ENCODE peak calls at places on chromosomes 6 and 20, in ten cellular contexts. Y, T, U, O, Q, V, K, D, J and B are unnamed samples.

GRCh38 chr6:46781478-46782378 is 11.5 kb upstream of the MEP1A start:
- DNase-seq in Q (peak), O (peak), D (no peak), K (peak), V (peak), Y (peak), T (peak), U (peak), J (no peak), B (peak)

GRCh38 chr6:35258858-35259193 is 709 bp upstream of the ZNF76 start:
- DNase-seq in D (no peak), Q (peak), O (no peak), T (no peak), V (no peak), U (peak), Y (no peak), K (no peak), J (no peak), B (peak)

GRCh38 chr20:9059931-9060330 is 9.0 kb upstream of the PLCB4 start:
- DNase-seq in V (no peak), Q (no peak), K (no peak), Y (no peak), O (no peak), U (no peak), D (no peak), J (no peak), T (no peak), B (no peak)

GRCh38 chr6:156824142-156824541 is 47.0 kb downstream of the ARID1B start:
- DNase-seq in J (no peak), O (no peak), U (no peak), Q (no peak), D (no peak), K (no peak), Y (no peak), V (no peak), T (no peak), B (no peak)

GRCh38 chr6:135185483-135185882 is 4.4 kb downstream of the MYB start:
- DNase-seq in Q (no peak), D (no peak), J (no peak), O (no peak), K (no peak), V (no peak), U (no peak), T (no peak), Y (no peak), B (no peak)

GRCh38 chr20:42714298-42715141 is 475.2 kb downstream of the PTPRT start:
- DNase-seq in O (peak), Y (no peak), Q (no peak), U (no peak), K (no peak), J (no peak), T (peak), D (no peak), V (no peak), B (no peak)

GRCh38 chr20:37899105-37900045 is 3.6 kb upstream of the VSTM2L start:
- DNase-seq in Y (no peak), O (no peak), T (no peak), V (no peak), J (no peak), U (no peak), K (no peak), Q (no peak), D (no peak), B (no peak)

GRCh38 chr6:170281331-170282292 is 9.3 kb downstream of the DLL1 start:
- DNase-seq in U (no peak), T (no peak), V (no peak), D (no peak), O (no peak), Y (no peak), Q (peak), J (no peak), K (no peak), B (no peak)

GRCh38 chr6:130027948-130028347 is 9.6 kb downstream of the L3MBTL3 start:
- DNase-seq in V (peak), Y (no peak), K (no peak), J (no peak), O (no peak), Q (no peak), T (no peak), D (no peak), U (no peak), B (no peak)

GRCh38 chr20:46063151-46063550 is 26.6 kb downstream of the NCOA5 start:
- DNase-seq in V (no peak), T (no peak), D (no peak), O (no peak), Q (peak), U (no peak), J (no peak), K (no peak), Y (no peak), B (no peak)

GRCh38 chr20:20664795-20665194 is 47.6 kb downstream of the RALGAPA2 start:
- DNase-seq in Y (no peak), Q (no peak), U (no peak), K (no peak), O (no peak), J (no peak), V (peak), D (no peak), T (peak), B (no peak)

GRCh38 chr20:54643761-54644160 is 168.4 kb downstream of the DOK5 start:
- DNase-seq in D (no peak), J (peak), U (no peak), O (no peak), Q (no peak), V (no peak), Y (no peak), T (peak), K (no peak), B (no peak)

GRCh38 chr20:62174870-62175624 is 7.8 kb upstream of the MTG2 start:
- DNase-seq in K (no peak), J (no peak), U (no peak), T (no peak), V (no peak), O (no peak), D (no peak), Q (no peak), Y (no peak), B (no peak)

GRCh38 chr20:56859751-56860366 is 230.8 kb downstream of the TFAP2C start:
- DNase-seq in V (no peak), U (no peak), Q (no peak), T (no peak), J (no peak), O (no peak), K (no peak), Y (no peak), D (peak), B (no peak)

GRCh38 chr6:2480267-2480966 is 235.0 kb upstream of the GMDS start:
- DNase-seq in U (no peak), V (no peak), K (no peak), Q (no peak), D (no peak), O (no peak), Y (no peak), J (no peak), T (no peak), B (no peak)

GRCh38 chr6:157066781-157067491 is 256.4 kb downstream of the TMEM242 start:
- DNase-seq in K (no peak), Q (no peak), T (no peak), U (no peak), D (no peak), V (no peak), O (no peak), Y (no peak), J (no peak), B (no peak)

GRCh38 chr6:23180504-23181293 is 611.3 kb downstream of the HDGFL1 start:
- DNase-seq in J (peak), Q (no peak), O (peak), V (no peak), K (no peak), D (no peak), T (peak), U (peak), Y (peak), B (no peak)

GRCh38 chr6:148835920-148836441 is 89.2 kb downstream of the UST start:
- DNase-seq in Q (no peak), V (peak), J (peak), D (no peak), Y (no peak), O (no peak), K (no peak), U (no peak), T (peak), B (no peak)

GRCh38 chr6:14499804-14500203 is 382.2 kb downstream of the CD83 start:
- DNase-seq in J (peak), Q (no peak), K (no peak), T (peak), Y (no peak), D (no peak), O (no peak), U (no peak), V (no peak), B (no peak)

GRCh38 chr20:45998761-45999160 is 9.9 kb upstream of the MMP9 start:
- DNase-seq in O (no peak), U (no peak), T (no peak), Y (no peak), K (no peak), Q (no peak), J (no peak), D (no peak), V (no peak), B (no peak)

GRCh38 chr6:159943101-159943632 is 25.7 kb upstream of the IGF2R start:
- DNase-seq in V (no peak), O (no peak), T (peak), Y (no peak), Q (no peak), D (no peak), U (no peak), K (peak), J (no peak), B (no peak)

GRCh38 chr20:45073182-45073581 is 27.7 kb downstream of the KCNS1 start:
- DNase-seq in Y (no peak), T (no peak), O (no peak), U (no peak), Q (no peak), K (no peak), V (no peak), J (no peak), D (no peak), B (no peak)

GRCh38 chr20:51017313-51017712 is 5.6 kb downstream of the KCNG1 start:
- DNase-seq in V (no peak), Y (no peak), U (no peak), D (no peak), O (no peak), J (no peak), T (no peak), K (no peak), Q (no peak), B (no peak)

GRCh38 chr20:44572551-44573500 is 9.6 kb upstream of the PKIG start:
- DNase-seq in Q (peak), D (no peak), J (peak), Y (peak), O (no peak), V (no peak), K (peak), U (no peak), T (peak), B (no peak)

GRCh38 chr6:4028051-4028450 is 50.9 kb downstream of the FAM217A start:
- DNase-seq in J (no peak), U (no peak), Y (no peak), O (no peak), Q (no peak), D (no peak), T (no peak), K (no peak), V (no peak), B (no peak)

GRCh38 chr6:167668019-167668753 is 158.5 kb upstream of the AFDN start:
- DNase-seq in U (no peak), O (peak), V (no peak), J (no peak), D (no peak), K (no peak), Y (no peak), T (no peak), Q (no peak), B (no peak)

GRCh38 chr20:38962898-38963484 is 847 bp downstream of the DHX35 start:
- DNase-seq in J (no peak), V (no peak), O (no peak), Q (no peak), T (no peak), U (no peak), K (no peak), Y (no peak), D (no peak), B (no peak)

GRCh38 chr6:218153-219018 is 73.9 kb upstream of the DUSP22 start:
- DNase-seq in Y (no peak), U (no peak), O (no peak), Q (no peak), T (no peak), V (peak), K (no peak), J (no peak), D (no peak), B (no peak)

GRCh38 chr20:34581341-34582189 is 23.0 kb downstream of the MAP1LC3A start:
- DNase-seq in T (peak), U (no peak), V (peak), K (no peak), O (no peak), D (no peak), Q (peak), Y (no peak), J (no peak), B (no peak)

GRCh38 chr20:58909585-58909984 is 57.1 kb downstream of the GNAS start:
- DNase-seq in J (no peak), K (no peak), Q (no peak), Y (no peak), V (no peak), T (no peak), O (no peak), U (no peak), D (no peak), B (no peak)
- TF ChIP-seq CTCF in J (no peak), K (no peak), Q (no peak), Y (no peak), V (no peak), T (no peak), O (no peak), U (no peak), D (no peak), B (no peak)

GRCh38 chr20:15708984-15709598 is 864.2 kb downstream of the KIF16B start:
- DNase-seq in D (peak), J (no peak), K (no peak), U (peak), Q (no peak), T (peak), Y (no peak), O (peak), V (peak), B (no peak)

GRCh38 chr20:15711177-15711576 is 862.1 kb downstream of the KIF16B start:
- DNase-seq in U (no peak), K (no peak), D (no peak), Q (no peak), J (no peak), T (no peak), O (no peak), V (no peak), Y (no peak), B (no peak)

GRCh38 chr20:15703171-15703911 is 869.9 kb downstream of the KIF16B start:
- DNase-seq in V (no peak), T (peak), Y (no peak), Q (no peak), D (no peak), K (no peak), J (peak), U (no peak), O (no peak), B (no peak)

GRCh38 chr20:15705975-15706374 is 867.3 kb downstream of the KIF16B start:
- DNase-seq in O (no peak), J (no peak), K (no peak), U (no peak), Q (no peak), Y (no peak), V (no peak), T (no peak), D (no peak), B (no peak)

DNA sequence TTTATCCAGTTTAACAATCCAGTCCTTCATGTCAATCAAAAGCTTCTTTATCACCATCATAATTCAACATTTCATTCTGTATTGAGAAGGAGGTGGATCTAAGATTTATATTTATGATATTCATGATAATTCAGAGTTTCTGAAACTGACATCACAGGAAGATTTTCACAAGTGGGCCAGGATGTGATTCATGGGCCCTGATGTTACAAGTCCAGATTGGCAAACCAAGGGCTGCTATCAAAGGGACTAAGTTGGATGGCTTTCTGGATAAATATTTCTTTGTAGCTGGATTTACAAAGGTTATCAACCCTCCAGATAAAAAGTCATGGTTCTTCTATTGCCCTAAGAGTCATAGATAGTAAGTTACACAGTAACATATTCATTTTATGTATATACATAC is 866.5 kb downstream of the KIF16B start:
- DNase-seq in T (peak), J (no peak), Q (no peak), K (no peak), U (no peak), Y (no peak), O (no peak), D (no peak), V (no peak), B (no peak)
- TF ChIP-seq CTCF in T (no peak), J (no peak), Q (no peak), K (no peak), U (no peak), Y (no peak), O (no peak), D (no peak), V (no peak), B (no peak)

DNA sequence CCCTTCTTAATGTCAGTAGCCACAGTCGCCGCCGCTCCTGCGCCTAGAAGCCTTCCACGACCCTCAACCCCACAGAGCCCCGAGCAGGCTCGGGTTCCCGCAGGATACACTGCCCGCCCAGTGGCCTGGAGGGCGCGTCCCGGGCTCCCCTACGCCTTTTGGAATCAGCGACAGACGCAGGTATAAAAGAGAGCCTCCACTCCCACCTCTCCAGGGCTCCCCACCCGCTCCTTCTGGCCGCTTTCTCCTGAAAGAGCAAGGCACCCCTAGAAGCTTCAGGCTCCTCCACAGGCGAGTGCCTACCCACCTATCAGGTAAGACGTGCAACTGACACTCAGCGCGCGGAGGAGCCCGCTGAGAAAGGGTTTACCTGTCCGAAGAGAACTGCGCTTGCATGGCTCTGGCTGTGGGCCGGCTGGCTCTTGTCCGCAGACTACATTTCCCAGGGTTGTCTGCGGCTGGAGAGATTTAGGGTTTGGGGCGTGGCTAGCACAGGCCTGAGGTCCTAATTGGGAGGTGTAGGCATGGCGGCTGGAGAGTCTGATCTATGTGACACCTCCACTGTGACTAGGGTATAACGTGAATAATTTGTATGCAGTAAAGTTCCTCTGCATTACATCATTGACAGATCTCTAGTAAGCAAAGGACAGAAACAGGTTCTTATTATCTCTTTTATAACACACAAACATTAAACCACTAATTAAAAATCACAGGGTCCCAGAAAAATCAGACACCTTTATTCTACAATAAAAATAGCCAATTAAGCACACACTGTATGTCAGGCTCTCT is 13.5 kb upstream of the ZNF391 start:
- DNase-seq in Y (peak), U (peak), J (no peak), D (peak), K (peak), T (peak), Q (peak), V (peak), O (peak), B (peak)
- TF ChIP-seq CTCF in Y (no peak), U (no peak), J (no peak), D (no peak), K (no peak), T (no peak), Q (no peak), V (no peak), O (no peak), B (no peak)

DNA sequence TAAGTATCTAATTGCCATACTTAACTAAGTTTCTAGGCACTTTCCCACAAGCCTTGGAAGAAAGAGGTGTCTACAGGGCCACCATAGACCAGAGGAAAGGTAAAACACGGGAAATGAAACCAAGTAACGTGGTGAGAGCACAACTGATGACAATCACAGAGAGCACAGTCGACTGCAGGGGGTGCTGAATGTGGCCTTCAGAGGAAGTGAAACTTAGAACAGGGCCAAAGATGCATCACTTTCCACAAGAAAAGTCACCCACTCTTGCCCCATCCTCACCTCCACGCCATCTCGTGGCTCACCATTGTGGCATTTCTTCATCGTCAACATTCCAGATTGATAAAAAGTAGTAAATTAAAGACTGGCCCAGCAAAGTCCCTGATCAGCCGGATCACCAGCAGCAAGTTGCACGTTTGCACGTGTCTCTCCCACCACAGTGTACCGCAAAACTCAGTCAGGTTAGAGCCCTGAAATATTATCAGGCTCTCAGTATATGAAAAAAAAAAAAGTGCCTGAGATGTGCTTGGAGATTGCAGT is 31.4 kb downstream of the HIVEP2 start:
- DNase-seq in O (no peak), Q (peak), Y (no peak), U (no peak), J (no peak), V (peak), D (no peak), K (no peak), T (no peak), B (no peak)
- TF ChIP-seq CTCF in O (no peak), Q (no peak), Y (no peak), U (no peak), J (no peak), V (no peak), D (no peak), K (no peak), T (no peak), B (no peak)

DNA sequence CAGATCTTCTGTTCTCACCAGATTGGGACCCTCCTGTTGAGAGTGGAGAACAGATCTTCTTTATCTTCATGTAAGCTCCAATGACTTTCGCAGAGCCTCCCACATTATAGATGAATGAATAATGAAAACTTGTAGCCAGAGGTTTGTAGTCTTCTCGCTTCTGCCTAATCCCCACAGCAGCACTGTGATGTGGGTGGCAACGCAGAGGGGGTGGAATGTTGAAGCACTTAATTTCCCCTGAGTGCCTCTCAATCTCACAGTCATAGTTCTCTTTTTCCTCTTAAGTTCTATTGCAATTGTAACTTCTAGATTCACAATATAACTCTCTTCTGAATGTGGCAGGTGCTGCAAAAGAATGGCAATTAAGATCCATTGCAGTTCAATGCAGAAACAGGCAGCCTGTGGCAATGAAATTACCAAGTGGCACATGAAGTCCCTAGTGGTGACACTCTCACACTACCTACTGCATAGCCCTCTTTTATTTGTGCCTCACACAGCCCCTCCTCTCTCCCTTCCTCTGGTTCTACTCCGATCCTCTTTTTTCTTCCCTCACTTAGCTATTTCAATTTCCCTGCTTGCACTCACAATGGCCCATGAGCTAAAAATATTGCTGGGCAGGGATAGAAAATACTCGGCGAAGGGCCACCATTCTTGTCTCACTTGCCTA is 281.9 kb downstream of the UBE3D start:
- DNase-seq in U (no peak), O (no peak), T (no peak), D (peak), K (no peak), Q (no peak), J (no peak), Y (no peak), V (no peak), B (no peak)
- TF ChIP-seq CTCF in U (peak), O (no peak), T (no peak), D (peak), K (no peak), Q (no peak), J (no peak), Y (no peak), V (no peak), B (peak)